ENCODE peak calls at places on chromosomes 12 and 14, in nine cellular contexts. One of them, this sample, is unnamed. For H3K4me1, the result is how much of the 10 kb centered on the place peaks cover.

GRCh38 chr12:2678416-2678815 is 116.4 kb upstream of the FKBP4 start:
- DNase-seq in trophoblast cell: no peak
- DNase-seq in CD4-positive, alpha-beta memory T cell: no peak
- DNase-seq in GM23338: no peak
- DNase-seq in Caco-2: no peak
- DNase-seq in suprapubic skin: peak
- DNase-seq in lower lobe of right lung: no peak
- DNase-seq in right atrium auricular region: peak
- DNase-seq in tibial nerve: no peak
- DNase-seq in this sample: no peak

GRCh38 chr12:113439301-113439597 is 17.1 kb downstream of the SDSL start:
- DNase-seq in suprapubic skin: no peak
- DNase-seq in right atrium auricular region: no peak
- DNase-seq in GM23338: no peak
- DNase-seq in tibial nerve: no peak
- DNase-seq in CD4-positive, alpha-beta memory T cell: no peak
- DNase-seq in trophoblast cell: no peak
- DNase-seq in Caco-2: no peak
- DNase-seq in lower lobe of right lung: no peak
- DNase-seq in this sample: no peak

GRCh38 chr14:91873476-91874265 is 6.3 kb upstream of the TC2N start:
- DNase-seq in CD4-positive, alpha-beta memory T cell: peak
- DNase-seq in right atrium auricular region: no peak
- DNase-seq in trophoblast cell: no peak
- DNase-seq in GM23338: no peak
- DNase-seq in tibial nerve: no peak
- DNase-seq in suprapubic skin: no peak
- DNase-seq in Caco-2: no peak
- DNase-seq in lower lobe of right lung: no peak
- DNase-seq in this sample: no peak

GRCh38 chr14:94027566-94028449 is 1.7 kb downstream of the OTUB2 start:
- DNase-seq in tibial nerve: no peak
- DNase-seq in right atrium auricular region: no peak
- DNase-seq in suprapubic skin: no peak
- DNase-seq in GM23338: no peak
- DNase-seq in CD4-positive, alpha-beta memory T cell: no peak
- DNase-seq in trophoblast cell: no peak
- DNase-seq in lower lobe of right lung: no peak
- DNase-seq in Caco-2: no peak
- DNase-seq in this sample: peak

GRCh38 chr14:80940146-80940545 is 1.4 kb downstream of the CEP128 start:
- DNase-seq in GM23338: no peak
- DNase-seq in tibial nerve: no peak
- DNase-seq in CD4-positive, alpha-beta memory T cell: no peak
- DNase-seq in right atrium auricular region: no peak
- DNase-seq in lower lobe of right lung: no peak
- DNase-seq in Caco-2: no peak
- DNase-seq in trophoblast cell: no peak
- DNase-seq in suprapubic skin: no peak
- DNase-seq in this sample: no peak

GRCh38 chr12:52434096-52434733 is at the start of gene KRT75:
- DNase-seq in trophoblast cell: no peak
- DNase-seq in suprapubic skin: peak
- DNase-seq in lower lobe of right lung: no peak
- DNase-seq in tibial nerve: no peak
- DNase-seq in right atrium auricular region: no peak
- DNase-seq in CD4-positive, alpha-beta memory T cell: no peak
- DNase-seq in GM23338: no peak
- DNase-seq in Caco-2: no peak
- DNase-seq in this sample: no peak

GRCh38 chr14:95360828-95361227 is 41.1 kb upstream of the CLMN start:
- DNase-seq in GM23338: peak
- DNase-seq in tibial nerve: no peak
- DNase-seq in Caco-2: no peak
- DNase-seq in CD4-positive, alpha-beta memory T cell: no peak
- DNase-seq in right atrium auricular region: peak
- DNase-seq in suprapubic skin: no peak
- DNase-seq in trophoblast cell: no peak
- DNase-seq in lower lobe of right lung: no peak
- DNase-seq in this sample: no peak

GRCh38 chr14:77059276-77059934 is 30.9 kb upstream of the IRF2BPL start:
- DNase-seq in Caco-2: no peak
- DNase-seq in suprapubic skin: peak
- DNase-seq in CD4-positive, alpha-beta memory T cell: peak
- DNase-seq in trophoblast cell: peak
- DNase-seq in right atrium auricular region: no peak
- DNase-seq in tibial nerve: no peak
- DNase-seq in GM23338: peak
- DNase-seq in lower lobe of right lung: no peak
- DNase-seq in this sample: peak

GRCh38 chr12:90153827-90154226 is 445.2 kb upstream of the ATP2B1 start:
- DNase-seq in Caco-2: no peak
- DNase-seq in trophoblast cell: no peak
- DNase-seq in lower lobe of right lung: no peak
- DNase-seq in tibial nerve: no peak
- DNase-seq in suprapubic skin: no peak
- DNase-seq in GM23338: no peak
- DNase-seq in CD4-positive, alpha-beta memory T cell: no peak
- DNase-seq in right atrium auricular region: no peak
- DNase-seq in this sample: no peak

GRCh38 chr12:62210422-62210821 is 49.8 kb upstream of the USP15 start:
- DNase-seq in trophoblast cell: peak
- DNase-seq in GM23338: peak
- DNase-seq in right atrium auricular region: no peak
- DNase-seq in CD4-positive, alpha-beta memory T cell: no peak
- DNase-seq in tibial nerve: peak
- DNase-seq in suprapubic skin: no peak
- DNase-seq in Caco-2: peak
- DNase-seq in lower lobe of right lung: peak
- DNase-seq in this sample: peak

GRCh38 chr12:51890135-51890464 is 2.2 kb downstream of the ANKRD33 start:
- DNase-seq in trophoblast cell: no peak
- DNase-seq in GM23338: no peak
- DNase-seq in suprapubic skin: no peak
- DNase-seq in tibial nerve: no peak
- DNase-seq in lower lobe of right lung: no peak
- DNase-seq in Caco-2: no peak
- DNase-seq in CD4-positive, alpha-beta memory T cell: no peak
- DNase-seq in right atrium auricular region: no peak
- DNase-seq in this sample: no peak

GRCh38 chr12:73352826-73353225 is 1080.7 kb downstream of the TRHDE start:
- DNase-seq in trophoblast cell: no peak
- DNase-seq in tibial nerve: no peak
- DNase-seq in CD4-positive, alpha-beta memory T cell: no peak
- DNase-seq in GM23338: no peak
- DNase-seq in Caco-2: no peak
- DNase-seq in lower lobe of right lung: no peak
- DNase-seq in right atrium auricular region: no peak
- DNase-seq in suprapubic skin: no peak
- DNase-seq in this sample: no peak

GRCh38 chr12:109717390-109718357 is 4.0 kb downstream of the FAM222A start:
- DNase-seq in trophoblast cell: no peak
- DNase-seq in lower lobe of right lung: no peak
- DNase-seq in tibial nerve: no peak
- DNase-seq in right atrium auricular region: no peak
- DNase-seq in Caco-2: no peak
- DNase-seq in CD4-positive, alpha-beta memory T cell: no peak
- DNase-seq in suprapubic skin: no peak
- DNase-seq in GM23338: no peak
- DNase-seq in this sample: no peak

DNA sequence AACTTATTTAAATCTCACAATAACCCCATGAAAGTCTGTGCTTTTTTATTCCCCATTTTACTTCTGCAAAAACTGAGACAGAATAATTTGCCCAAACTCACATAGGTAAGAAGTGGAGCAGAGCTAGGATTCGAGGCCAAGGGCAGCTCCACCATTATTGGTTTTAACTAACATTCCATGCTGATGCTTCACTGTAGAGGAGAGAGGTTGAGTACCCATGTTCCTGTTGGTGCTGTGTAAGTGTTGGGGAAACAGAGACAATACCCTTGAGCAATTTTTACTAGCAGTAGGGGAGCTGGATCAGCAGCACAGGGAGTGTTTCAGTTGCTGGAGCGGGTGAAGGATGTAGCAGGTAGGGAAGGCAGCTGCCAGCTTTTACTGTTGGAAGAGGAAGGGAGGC is 21.1 kb downstream of the RASSF8 start:
- DNase-seq in right atrium auricular region: no peak
- DNase-seq in tibial nerve: no peak
- DNase-seq in suprapubic skin: no peak
- DNase-seq in GM23338: no peak
- DNase-seq in trophoblast cell: no peak
- DNase-seq in Caco-2: no peak
- DNase-seq in lower lobe of right lung: no peak
- DNase-seq in CD4-positive, alpha-beta memory T cell: no peak
- DNase-seq in this sample: no peak
- H3K4me1 ChIP-seq in right atrium auricular region: under half
- H3K4me1 ChIP-seq in tibial nerve: under half
- H3K4me1 ChIP-seq in suprapubic skin: under half
- H3K4me1 ChIP-seq in GM23338: under half
- H3K4me1 ChIP-seq in trophoblast cell: under half
- H3K4me1 ChIP-seq in Caco-2: under half
- H3K4me1 ChIP-seq in lower lobe of right lung: under half
- H3K4me1 ChIP-seq in CD4-positive, alpha-beta memory T cell: under half
- H3K4me1 ChIP-seq in this sample: under half

GRCh38 chr14:104333903-104334811 is 195.8 kb downstream of the KIF26A start:
- DNase-seq in trophoblast cell: no peak
- DNase-seq in suprapubic skin: peak
- DNase-seq in Caco-2: no peak
- DNase-seq in right atrium auricular region: no peak
- DNase-seq in GM23338: no peak
- DNase-seq in tibial nerve: no peak
- DNase-seq in CD4-positive, alpha-beta memory T cell: no peak
- DNase-seq in lower lobe of right lung: peak
- DNase-seq in this sample: no peak
- H3K4me1 ChIP-seq in trophoblast cell: under half
- H3K4me1 ChIP-seq in suprapubic skin: under half
- H3K4me1 ChIP-seq in Caco-2: under half
- H3K4me1 ChIP-seq in right atrium auricular region: under half
- H3K4me1 ChIP-seq in GM23338: under half
- H3K4me1 ChIP-seq in tibial nerve: under half
- H3K4me1 ChIP-seq in CD4-positive, alpha-beta memory T cell: under half
- H3K4me1 ChIP-seq in lower lobe of right lung: under half
- H3K4me1 ChIP-seq in this sample: under half

GRCh38 chr12:87809916-87810315 is 219.3 kb downstream of the C12orf50 start:
- DNase-seq in lower lobe of right lung: no peak
- DNase-seq in CD4-positive, alpha-beta memory T cell: no peak
- DNase-seq in tibial nerve: no peak
- DNase-seq in trophoblast cell: no peak
- DNase-seq in Caco-2: no peak
- DNase-seq in right atrium auricular region: no peak
- DNase-seq in suprapubic skin: no peak
- DNase-seq in GM23338: no peak
- DNase-seq in this sample: no peak

GRCh38 chr12:87814625-87815024 is 214.6 kb downstream of the C12orf50 start:
- DNase-seq in GM23338: no peak
- DNase-seq in tibial nerve: no peak
- DNase-seq in CD4-positive, alpha-beta memory T cell: no peak
- DNase-seq in trophoblast cell: peak
- DNase-seq in lower lobe of right lung: no peak
- DNase-seq in Caco-2: no peak
- DNase-seq in suprapubic skin: no peak
- DNase-seq in right atrium auricular region: no peak
- DNase-seq in this sample: no peak

GRCh38 chr12:87812711-87813110 is 216.5 kb downstream of the C12orf50 start:
- DNase-seq in lower lobe of right lung: no peak
- DNase-seq in CD4-positive, alpha-beta memory T cell: no peak
- DNase-seq in right atrium auricular region: no peak
- DNase-seq in suprapubic skin: no peak
- DNase-seq in Caco-2: no peak
- DNase-seq in trophoblast cell: no peak
- DNase-seq in GM23338: no peak
- DNase-seq in tibial nerve: no peak
- DNase-seq in this sample: no peak

GRCh38 chr12:87813476-87814234 is 215.5 kb downstream of the C12orf50 start:
- DNase-seq in Caco-2: no peak
- DNase-seq in GM23338: no peak
- DNase-seq in CD4-positive, alpha-beta memory T cell: no peak
- DNase-seq in trophoblast cell: peak
- DNase-seq in tibial nerve: no peak
- DNase-seq in lower lobe of right lung: no peak
- DNase-seq in suprapubic skin: no peak
- DNase-seq in right atrium auricular region: no peak
- DNase-seq in this sample: no peak

DNA sequence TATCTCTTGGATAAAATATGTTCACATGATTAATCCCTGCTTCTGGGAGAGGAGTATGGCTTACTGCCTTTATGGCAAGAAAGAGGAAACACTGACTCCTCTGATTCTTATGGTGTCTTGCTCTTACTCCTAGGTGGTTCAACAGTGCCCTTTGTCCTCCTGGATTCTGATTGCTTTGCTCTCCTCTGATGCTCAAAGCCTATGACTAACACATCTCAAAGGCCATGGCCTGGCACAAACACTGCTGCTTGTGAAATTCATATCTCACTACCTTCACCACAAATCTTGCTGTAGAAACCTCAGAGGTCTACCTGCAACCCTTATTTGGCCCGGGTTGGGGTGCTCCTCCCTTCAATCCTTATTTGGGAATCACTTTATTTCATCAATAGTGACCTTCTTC is 217.2 kb downstream of the C12orf50 start:
- DNase-seq in CD4-positive, alpha-beta memory T cell: no peak
- DNase-seq in trophoblast cell: no peak
- DNase-seq in tibial nerve: no peak
- DNase-seq in GM23338: no peak
- DNase-seq in Caco-2: no peak
- DNase-seq in right atrium auricular region: no peak
- DNase-seq in lower lobe of right lung: no peak
- DNase-seq in suprapubic skin: no peak
- DNase-seq in this sample: no peak
- H3K4me1 ChIP-seq in CD4-positive, alpha-beta memory T cell: under half
- H3K4me1 ChIP-seq in trophoblast cell: under half
- H3K4me1 ChIP-seq in tibial nerve: under half
- H3K4me1 ChIP-seq in GM23338: under half
- H3K4me1 ChIP-seq in Caco-2: under half
- H3K4me1 ChIP-seq in right atrium auricular region: under half
- H3K4me1 ChIP-seq in lower lobe of right lung: under half
- H3K4me1 ChIP-seq in suprapubic skin: under half
- H3K4me1 ChIP-seq in this sample: under half

DNA sequence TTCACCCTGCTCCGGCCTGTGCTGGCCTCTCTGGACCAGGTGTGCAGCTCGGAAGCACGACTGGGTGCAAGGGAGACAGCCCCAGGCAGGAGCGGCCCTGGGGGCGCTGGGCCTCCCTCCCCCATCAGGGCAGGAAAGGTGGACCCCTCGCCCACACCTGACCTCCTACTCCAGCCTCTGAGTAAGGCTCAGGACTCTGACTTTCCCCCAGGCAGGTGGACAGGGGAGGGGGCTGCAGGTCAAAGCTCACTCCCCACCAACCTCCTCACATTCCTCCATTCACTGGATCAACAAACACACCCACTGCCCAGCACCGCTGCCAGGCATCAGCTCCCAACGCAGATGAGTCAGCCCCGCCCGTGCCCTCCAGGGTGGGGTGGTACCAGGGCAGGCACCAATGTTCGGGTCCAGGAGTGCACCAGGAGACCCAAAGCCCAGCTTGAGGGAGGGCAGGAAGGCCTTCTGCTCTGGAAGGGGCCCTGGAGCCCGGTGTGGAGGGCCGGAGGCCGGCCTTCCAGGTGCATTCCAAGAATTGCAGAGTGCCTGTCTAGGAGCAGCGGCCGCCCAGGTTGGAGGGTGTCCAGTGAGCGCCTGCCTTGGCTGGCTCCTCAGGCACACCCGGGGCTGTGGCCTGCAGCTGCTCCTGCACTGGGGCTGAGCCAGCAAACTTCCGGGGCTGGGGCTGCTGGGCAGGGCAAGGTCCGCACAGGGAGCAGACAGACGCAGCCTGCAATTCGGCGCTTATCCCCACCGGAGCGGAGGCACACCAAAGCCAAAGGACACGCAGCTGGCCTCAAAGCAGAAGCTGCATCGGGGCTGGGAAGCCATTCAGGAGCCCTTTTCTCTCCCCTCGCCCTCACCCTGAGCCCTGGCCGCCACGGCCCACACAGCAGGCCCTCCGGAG is 1.6 kb upstream of the INF2 start:
- DNase-seq in trophoblast cell: peak
- DNase-seq in suprapubic skin: no peak
- DNase-seq in tibial nerve: no peak
- DNase-seq in CD4-positive, alpha-beta memory T cell: no peak
- DNase-seq in lower lobe of right lung: peak
- DNase-seq in Caco-2: peak
- DNase-seq in right atrium auricular region: peak
- DNase-seq in GM23338: peak
- DNase-seq in this sample: peak
- H3K4me1 ChIP-seq in trophoblast cell: half or more
- H3K4me1 ChIP-seq in suprapubic skin: half or more
- H3K4me1 ChIP-seq in tibial nerve: under half
- H3K4me1 ChIP-seq in CD4-positive, alpha-beta memory T cell: half or more
- H3K4me1 ChIP-seq in lower lobe of right lung: half or more
- H3K4me1 ChIP-seq in Caco-2: half or more
- H3K4me1 ChIP-seq in right atrium auricular region: under half
- H3K4me1 ChIP-seq in GM23338: under half
- H3K4me1 ChIP-seq in this sample: under half

This sample was measured in PC-9.